ENCODE peak calls at places on chromosomes 5 and 9, in six cellular contexts. One of them, this sample, is unnamed.

GRCh38 chr5:126965061-126965475 is 65.3 kb downstream of the MARCHF3 start:
- DNase-seq in stimulated activated CD4-positive, alpha-beta T cell treated with anti-CD3 and anti-CD28 coated beads, Interleukin-4, amount 100 ng/mL, for 48 hours: no peak
- DNase-seq in HCT116: no peak
- DNase-seq in EL: peak
- DNase-seq in Panc1: no peak
- DNase-seq in cerebellar nuclear complex: no peak
- DNase-seq in this sample: no peak

GRCh38 chr9:81498576-81498975 is 190.8 kb downstream of the TLE1 start:
- DNase-seq in stimulated activated CD4-positive, alpha-beta T cell treated with anti-CD3 and anti-CD28 coated beads, Interleukin-4, amount 100 ng/mL, for 48 hours: no peak
- DNase-seq in HCT116: no peak
- DNase-seq in EL: no peak
- DNase-seq in Panc1: no peak
- DNase-seq in cerebellar nuclear complex: no peak
- DNase-seq in this sample: no peak

GRCh38 chr9:71518045-71518888 is 250.0 kb downstream of the CEMIP2 start:
- DNase-seq in stimulated activated CD4-positive, alpha-beta T cell treated with anti-CD3 and anti-CD28 coated beads, Interleukin-4, amount 100 ng/mL, for 48 hours: no peak
- DNase-seq in HCT116: no peak
- DNase-seq in EL: no peak
- DNase-seq in Panc1: no peak
- DNase-seq in cerebellar nuclear complex: no peak
- DNase-seq in this sample: no peak

GRCh38 chr5:144179226-144179625 is 8.6 kb downstream of the KCTD16 start:
- DNase-seq in stimulated activated CD4-positive, alpha-beta T cell treated with anti-CD3 and anti-CD28 coated beads, Interleukin-4, amount 100 ng/mL, for 48 hours: no peak
- DNase-seq in HCT116: no peak
- DNase-seq in EL: no peak
- DNase-seq in Panc1: no peak
- DNase-seq in cerebellar nuclear complex: no peak
- DNase-seq in this sample: no peak

GRCh38 chr5:5497132-5497748 is 74.8 kb downstream of the ICE1 start:
- DNase-seq in stimulated activated CD4-positive, alpha-beta T cell treated with anti-CD3 and anti-CD28 coated beads, Interleukin-4, amount 100 ng/mL, for 48 hours: no peak
- DNase-seq in HCT116: peak
- DNase-seq in EL: peak
- DNase-seq in Panc1: peak
- DNase-seq in cerebellar nuclear complex: peak
- DNase-seq in this sample: peak

GRCh38 chr5:92222449-92222848 is 839.3 kb upstream of the ARRDC3 start:
- DNase-seq in stimulated activated CD4-positive, alpha-beta T cell treated with anti-CD3 and anti-CD28 coated beads, Interleukin-4, amount 100 ng/mL, for 48 hours: no peak
- DNase-seq in HCT116: peak
- DNase-seq in EL: no peak
- DNase-seq in Panc1: no peak
- DNase-seq in cerebellar nuclear complex: no peak
- DNase-seq in this sample: no peak

GRCh38 chr5:35822541-35822940 is 34.1 kb upstream of the IL7R start:
- DNase-seq in stimulated activated CD4-positive, alpha-beta T cell treated with anti-CD3 and anti-CD28 coated beads, Interleukin-4, amount 100 ng/mL, for 48 hours: no peak
- DNase-seq in HCT116: no peak
- DNase-seq in EL: no peak
- DNase-seq in Panc1: no peak
- DNase-seq in cerebellar nuclear complex: no peak
- DNase-seq in this sample: no peak

GRCh38 chr9:84966876-84967830 is 297.6 kb downstream of the NTRK2 start:
- DNase-seq in stimulated activated CD4-positive, alpha-beta T cell treated with anti-CD3 and anti-CD28 coated beads, Interleukin-4, amount 100 ng/mL, for 48 hours: no peak
- DNase-seq in HCT116: no peak
- DNase-seq in EL: no peak
- DNase-seq in Panc1: no peak
- DNase-seq in cerebellar nuclear complex: no peak
- DNase-seq in this sample: no peak

GRCh38 chr5:154627711-154628678 is 127.2 kb upstream of the LARP1 start:
- DNase-seq in stimulated activated CD4-positive, alpha-beta T cell treated with anti-CD3 and anti-CD28 coated beads, Interleukin-4, amount 100 ng/mL, for 48 hours: no peak
- DNase-seq in HCT116: no peak
- DNase-seq in EL: peak
- DNase-seq in Panc1: no peak
- DNase-seq in cerebellar nuclear complex: no peak
- DNase-seq in this sample: no peak

GRCh38 chr9:135500071-135500524 is 384 bp upstream of the MRPS2 start:
- DNase-seq in stimulated activated CD4-positive, alpha-beta T cell treated with anti-CD3 and anti-CD28 coated beads, Interleukin-4, amount 100 ng/mL, for 48 hours: no peak
- DNase-seq in HCT116: no peak
- DNase-seq in EL: no peak
- DNase-seq in Panc1: no peak
- DNase-seq in cerebellar nuclear complex: no peak
- DNase-seq in this sample: no peak

GRCh38 chr9:29691758-29692407 is 2118.6 kb upstream of the C9orf72 start:
- DNase-seq in stimulated activated CD4-positive, alpha-beta T cell treated with anti-CD3 and anti-CD28 coated beads, Interleukin-4, amount 100 ng/mL, for 48 hours: no peak
- DNase-seq in HCT116: peak
- DNase-seq in EL: peak
- DNase-seq in Panc1: no peak
- DNase-seq in cerebellar nuclear complex: no peak
- DNase-seq in this sample: no peak

GRCh38 chr5:162817381-162817780 is 620.0 kb upstream of the CCNG1 start:
- DNase-seq in stimulated activated CD4-positive, alpha-beta T cell treated with anti-CD3 and anti-CD28 coated beads, Interleukin-4, amount 100 ng/mL, for 48 hours: no peak
- DNase-seq in HCT116: no peak
- DNase-seq in EL: no peak
- DNase-seq in Panc1: no peak
- DNase-seq in cerebellar nuclear complex: no peak
- DNase-seq in this sample: no peak

GRCh38 chr5:15992918-15993317 is 186.7 kb downstream of the MARCHF11 start:
- DNase-seq in stimulated activated CD4-positive, alpha-beta T cell treated with anti-CD3 and anti-CD28 coated beads, Interleukin-4, amount 100 ng/mL, for 48 hours: no peak
- DNase-seq in HCT116: no peak
- DNase-seq in EL: peak
- DNase-seq in Panc1: no peak
- DNase-seq in cerebellar nuclear complex: no peak
- DNase-seq in this sample: no peak

GRCh38 chr5:89694026-89694540 is 715.5 kb downstream of the CETN3 start:
- DNase-seq in stimulated activated CD4-positive, alpha-beta T cell treated with anti-CD3 and anti-CD28 coated beads, Interleukin-4, amount 100 ng/mL, for 48 hours: no peak
- DNase-seq in HCT116: no peak
- DNase-seq in EL: no peak
- DNase-seq in Panc1: no peak
- DNase-seq in cerebellar nuclear complex: no peak
- DNase-seq in this sample: no peak

GRCh38 chr5:37776826-37777225 is 63.0 kb downstream of the GDNF start:
- DNase-seq in stimulated activated CD4-positive, alpha-beta T cell treated with anti-CD3 and anti-CD28 coated beads, Interleukin-4, amount 100 ng/mL, for 48 hours: no peak
- DNase-seq in HCT116: no peak
- DNase-seq in EL: peak
- DNase-seq in Panc1: no peak
- DNase-seq in cerebellar nuclear complex: no peak
- DNase-seq in this sample: no peak

GRCh38 chr9:87148391-87149237 is 201.3 kb upstream of the GAS1 start:
- DNase-seq in stimulated activated CD4-positive, alpha-beta T cell treated with anti-CD3 and anti-CD28 coated beads, Interleukin-4, amount 100 ng/mL, for 48 hours: no peak
- DNase-seq in HCT116: no peak
- DNase-seq in EL: peak
- DNase-seq in Panc1: no peak
- DNase-seq in cerebellar nuclear complex: peak
- DNase-seq in this sample: no peak

GRCh38 chr5:100667021-100667671 is 132.0 kb downstream of the FAM174A start:
- DNase-seq in stimulated activated CD4-positive, alpha-beta T cell treated with anti-CD3 and anti-CD28 coated beads, Interleukin-4, amount 100 ng/mL, for 48 hours: no peak
- DNase-seq in HCT116: no peak
- DNase-seq in EL: peak
- DNase-seq in Panc1: no peak
- DNase-seq in cerebellar nuclear complex: no peak
- DNase-seq in this sample: no peak

GRCh38 chr5:179313849-179314521 is 31.3 kb downstream of the ADAMTS2 start:
- DNase-seq in stimulated activated CD4-positive, alpha-beta T cell treated with anti-CD3 and anti-CD28 coated beads, Interleukin-4, amount 100 ng/mL, for 48 hours: no peak
- DNase-seq in HCT116: no peak
- DNase-seq in EL: peak
- DNase-seq in Panc1: no peak
- DNase-seq in cerebellar nuclear complex: peak
- DNase-seq in this sample: no peak

GRCh38 chr9:77945798-77946197 is 85.8 kb downstream of the GNAQ start:
- DNase-seq in stimulated activated CD4-positive, alpha-beta T cell treated with anti-CD3 and anti-CD28 coated beads, Interleukin-4, amount 100 ng/mL, for 48 hours: no peak
- DNase-seq in HCT116: no peak
- DNase-seq in EL: no peak
- DNase-seq in Panc1: no peak
- DNase-seq in cerebellar nuclear complex: no peak
- DNase-seq in this sample: no peak

GRCh38 chr9:4167040-4167671 is 132.7 kb downstream of the GLIS3 start:
- DNase-seq in stimulated activated CD4-positive, alpha-beta T cell treated with anti-CD3 and anti-CD28 coated beads, Interleukin-4, amount 100 ng/mL, for 48 hours: no peak
- DNase-seq in HCT116: no peak
- DNase-seq in EL: peak
- DNase-seq in Panc1: no peak
- DNase-seq in cerebellar nuclear complex: no peak
- DNase-seq in this sample: no peak

GRCh38 chr5:110880413-110880812 is 141.6 kb downstream of the SLC25A46 start:
- DNase-seq in stimulated activated CD4-positive, alpha-beta T cell treated with anti-CD3 and anti-CD28 coated beads, Interleukin-4, amount 100 ng/mL, for 48 hours: no peak
- DNase-seq in HCT116: no peak
- DNase-seq in EL: peak
- DNase-seq in Panc1: no peak
- DNase-seq in cerebellar nuclear complex: no peak
- DNase-seq in this sample: no peak

GRCh38 chr9:126055386-126055785 is 271.2 kb upstream of the MVB12B start:
- DNase-seq in stimulated activated CD4-positive, alpha-beta T cell treated with anti-CD3 and anti-CD28 coated beads, Interleukin-4, amount 100 ng/mL, for 48 hours: no peak
- DNase-seq in HCT116: no peak
- DNase-seq in EL: peak
- DNase-seq in Panc1: no peak
- DNase-seq in cerebellar nuclear complex: no peak
- DNase-seq in this sample: no peak

GRCh38 chr5:155822177-155822576 is 504.8 kb upstream of the SGCD start:
- DNase-seq in stimulated activated CD4-positive, alpha-beta T cell treated with anti-CD3 and anti-CD28 coated beads, Interleukin-4, amount 100 ng/mL, for 48 hours: no peak
- DNase-seq in HCT116: no peak
- DNase-seq in EL: no peak
- DNase-seq in Panc1: no peak
- DNase-seq in cerebellar nuclear complex: no peak
- DNase-seq in this sample: no peak

GRCh38 chr9:33233659-33234335 is 6.2 kb upstream of the SPINK4 start:
- DNase-seq in stimulated activated CD4-positive, alpha-beta T cell treated with anti-CD3 and anti-CD28 coated beads, Interleukin-4, amount 100 ng/mL, for 48 hours: no peak
- DNase-seq in HCT116: peak
- DNase-seq in EL: peak
- DNase-seq in Panc1: peak
- DNase-seq in cerebellar nuclear complex: peak
- DNase-seq in this sample: no peak

GRCh38 chr5:72503888-72504491 is 3.2 kb downstream of the ZNF366 start:
- DNase-seq in stimulated activated CD4-positive, alpha-beta T cell treated with anti-CD3 and anti-CD28 coated beads, Interleukin-4, amount 100 ng/mL, for 48 hours: no peak
- DNase-seq in HCT116: no peak
- DNase-seq in EL: peak
- DNase-seq in Panc1: no peak
- DNase-seq in cerebellar nuclear complex: no peak
- DNase-seq in this sample: no peak

GRCh38 chr9:97689401-97689800 is 7.7 kb downstream of the XPA start:
- DNase-seq in stimulated activated CD4-positive, alpha-beta T cell treated with anti-CD3 and anti-CD28 coated beads, Interleukin-4, amount 100 ng/mL, for 48 hours: no peak
- DNase-seq in HCT116: no peak
- DNase-seq in EL: peak
- DNase-seq in Panc1: no peak
- DNase-seq in cerebellar nuclear complex: no peak
- DNase-seq in this sample: no peak

GRCh38 chr5:83488821-83489220 is 17.3 kb downstream of the VCAN start:
- DNase-seq in stimulated activated CD4-positive, alpha-beta T cell treated with anti-CD3 and anti-CD28 coated beads, Interleukin-4, amount 100 ng/mL, for 48 hours: no peak
- DNase-seq in HCT116: no peak
- DNase-seq in EL: no peak
- DNase-seq in Panc1: no peak
- DNase-seq in cerebellar nuclear complex: no peak
- DNase-seq in this sample: no peak

GRCh38 chr5:178940569-178941360 is at the start of gene ZNF454:
- DNase-seq in stimulated activated CD4-positive, alpha-beta T cell treated with anti-CD3 and anti-CD28 coated beads, Interleukin-4, amount 100 ng/mL, for 48 hours: no peak
- DNase-seq in HCT116: no peak
- DNase-seq in EL: peak
- DNase-seq in Panc1: no peak
- DNase-seq in cerebellar nuclear complex: peak
- DNase-seq in this sample: no peak

GRCh38 chr5:172399336-172399735 is 55.0 kb downstream of the SH3PXD2B start:
- DNase-seq in stimulated activated CD4-positive, alpha-beta T cell treated with anti-CD3 and anti-CD28 coated beads, Interleukin-4, amount 100 ng/mL, for 48 hours: no peak
- DNase-seq in HCT116: no peak
- DNase-seq in EL: no peak
- DNase-seq in Panc1: no peak
- DNase-seq in cerebellar nuclear complex: no peak
- DNase-seq in this sample: no peak

GRCh38 chr9:131397100-131397790 is 3.4 kb downstream of the PRRC2B start:
- DNase-seq in stimulated activated CD4-positive, alpha-beta T cell treated with anti-CD3 and anti-CD28 coated beads, Interleukin-4, amount 100 ng/mL, for 48 hours: no peak
- DNase-seq in HCT116: no peak
- DNase-seq in EL: peak
- DNase-seq in Panc1: no peak
- DNase-seq in cerebellar nuclear complex: no peak
- DNase-seq in this sample: no peak

GRCh38 chr9:89756891-89757537 is 152.2 kb downstream of the GADD45G start:
- DNase-seq in stimulated activated CD4-positive, alpha-beta T cell treated with anti-CD3 and anti-CD28 coated beads, Interleukin-4, amount 100 ng/mL, for 48 hours: no peak
- DNase-seq in HCT116: no peak
- DNase-seq in EL: no peak
- DNase-seq in Panc1: no peak
- DNase-seq in cerebellar nuclear complex: no peak
- DNase-seq in this sample: no peak

GRCh38 chr9:89555426-89556375 is 49.1 kb upstream of the GADD45G start:
- DNase-seq in stimulated activated CD4-positive, alpha-beta T cell treated with anti-CD3 and anti-CD28 coated beads, Interleukin-4, amount 100 ng/mL, for 48 hours: no peak
- DNase-seq in HCT116: no peak
- DNase-seq in EL: no peak
- DNase-seq in Panc1: no peak
- DNase-seq in cerebellar nuclear complex: no peak
- DNase-seq in this sample: no peak

GRCh38 chr5:96256795-96257470 is 176.1 kb downstream of the PCSK1 start:
- DNase-seq in stimulated activated CD4-positive, alpha-beta T cell treated with anti-CD3 and anti-CD28 coated beads, Interleukin-4, amount 100 ng/mL, for 48 hours: no peak
- DNase-seq in HCT116: peak
- DNase-seq in EL: peak
- DNase-seq in Panc1: no peak
- DNase-seq in cerebellar nuclear complex: no peak
- DNase-seq in this sample: no peak

GRCh38 chr5:25716680-25717079 is 1071.9 kb upstream of the CDH10 start:
- DNase-seq in stimulated activated CD4-positive, alpha-beta T cell treated with anti-CD3 and anti-CD28 coated beads, Interleukin-4, amount 100 ng/mL, for 48 hours: no peak
- DNase-seq in HCT116: no peak
- DNase-seq in EL: no peak
- DNase-seq in Panc1: no peak
- DNase-seq in cerebellar nuclear complex: no peak
- DNase-seq in this sample: no peak

GRCh38 chr5:155906046-155906445 is 420.9 kb upstream of the SGCD start:
- DNase-seq in stimulated activated CD4-positive, alpha-beta T cell treated with anti-CD3 and anti-CD28 coated beads, Interleukin-4, amount 100 ng/mL, for 48 hours: no peak
- DNase-seq in HCT116: no peak
- DNase-seq in EL: no peak
- DNase-seq in Panc1: no peak
- DNase-seq in cerebellar nuclear complex: no peak
- DNase-seq in this sample: no peak

GRCh38 chr9:8895498-8896224 is 1096.1 kb upstream of the DMAC1 start:
- DNase-seq in stimulated activated CD4-positive, alpha-beta T cell treated with anti-CD3 and anti-CD28 coated beads, Interleukin-4, amount 100 ng/mL, for 48 hours: no peak
- DNase-seq in HCT116: no peak
- DNase-seq in EL: no peak
- DNase-seq in Panc1: no peak
- DNase-seq in cerebellar nuclear complex: peak
- DNase-seq in this sample: no peak